ENCODE peak calls at places on chromosomes 11 and 22, in nine cellular contexts. J is activated CD4-positive, alpha-beta T cell treated with anti-CD3 and anti-CD28 coated beads for 36 hours; Y is EL; C is activated gamma-delta T cell; V is pons; I is stimulated activated CD8-positive, alpha-beta memory T cell treated with anti-CD3 and anti-CD28 coated beads, Interleukin-4, amount 100 ng/mL, for 1 hour; N is effector memory CD8-positive, alpha-beta T cell; G is MV-4-11; K is choroid plexus epithelial cell. H is an unnamed sample.

GRCh38 chr22:31853736-31854500 is 90.4 kb upstream of the YWHAH start:
- DNase-seq in J (no peak), Y (no peak), C (no peak), V (no peak), I (no peak), N (no peak), G (no peak), K (no peak), H (no peak)

GRCh38 chr22:44711701-44712100 is 9.7 kb downstream of the PRR5 start:
- DNase-seq in J (no peak), Y (no peak), C (no peak), V (no peak), I (no peak), N (no peak), G (no peak), K (no peak), H (no peak)

GRCh38 chr11:1573847-1574255 is 1.8 kb upstream of the DUSP8 start:
- DNase-seq in J (no peak), Y (no peak), C (no peak), V (no peak), I (no peak), N (no peak), G (no peak), K (no peak), H (no peak)

GRCh38 chr11:11458523-11458922 is 105.5 kb upstream of the CSNK2A3 start:
- DNase-seq in J (no peak), Y (no peak), C (no peak), V (no peak), I (no peak), N (no peak), G (no peak), K (no peak), H (no peak)

GRCh38 chr11:17230867-17231851 is 23.4 kb upstream of the PIK3C2A start:
- DNase-seq in J (peak), Y (no peak), C (no peak), V (no peak), I (no peak), N (peak), G (peak), K (no peak), H (no peak)

GRCh38 chr11:85590848-85591483 is 36.2 kb downstream of the DLG2 start:
- DNase-seq in J (no peak), Y (peak), C (no peak), V (peak), I (no peak), N (no peak), G (peak), K (peak), H (no peak)

GRCh38 chr11:19444231-19444630 is 203.5 kb upstream of the E2F8 start:
- DNase-seq in J (no peak), Y (peak), C (no peak), V (no peak), I (no peak), N (no peak), G (no peak), K (peak), H (no peak)

GRCh38 chr22:22894740-22895731 is 7.4 kb downstream of the IGLL5 start:
- DNase-seq in J (no peak), Y (no peak), C (no peak), V (no peak), I (no peak), N (no peak), G (no peak), K (no peak), H (no peak)

GRCh38 chr11:79290766-79291165 is 150.1 kb downstream of the TENM4 start:
- DNase-seq in J (no peak), Y (no peak), C (no peak), V (no peak), I (no peak), N (no peak), G (no peak), K (no peak), H (no peak)

GRCh38 chr11:69249641-69250502 is 44.1 kb upstream of the MYEOV start:
- DNase-seq in J (no peak), Y (peak), C (no peak), V (no peak), I (no peak), N (no peak), G (no peak), K (peak), H (no peak)